ENCODE peak calls at places on chromosomes 4 and X, in four cellular contexts. A is activated CD8-positive, alpha-beta memory T cell treated with anti-CD3 and anti-CD28 coated beads for 1 hour; B is EH; Y is lower lobe of right lung. T is an unnamed sample.

GRCh38 chrX:12929701-12930100 is 23.3 kb downstream of the TLR8 start:
- DNase-seq in Y (no peak), A (no peak), B (no peak), T (no peak)

GRCh38 chrX:10939384-10939783 is 171.7 kb upstream of the HCCS start:
- DNase-seq in B (peak; percentile 34), Y (no peak), A (no peak), T (no peak)

GRCh38 chr4:128863314-128864075 is 54.0 kb downstream of the JADE1 start:
- DNase-seq in Y (peak; percentile 58), A (peak; percentile 49), B (peak; percentile 84), T (peak; percentile 35)

GRCh38 chr4:114378306-114378903 is 220.2 kb upstream of the UGT8 start:
- DNase-seq in B (peak; percentile 74), Y (no peak), A (no peak), T (no peak)

GRCh38 chr4:51942108-51942832 is 77.9 kb downstream of the LRRC66 start:
- DNase-seq in A (no peak), B (peak; percentile 11), Y (no peak), T (no peak)

GRCh38 chr4:4555916-4556315 is 14.1 kb upstream of the STX18 start:
- DNase-seq in Y (no peak), A (no peak), B (peak; percentile 98), T (no peak)

GRCh38 chr4:97394653-97395052 is 748.6 kb downstream of the STPG2 start:
- DNase-seq in A (no peak), Y (no peak), B (no peak), T (no peak)

GRCh38 chr4:86185659-86186058 is 174.2 kb downstream of the MAPK10 start:
- DNase-seq in B (no peak), Y (no peak), A (no peak), T (no peak)

GRCh38 chr4:27094224-27094623 is 233.6 kb downstream of the STIM2 start:
- DNase-seq in Y (no peak), B (no peak), A (no peak), T (no peak)

GRCh38 chr4:172515266-172515879 is 653.2 kb upstream of the GALNT7 start:
- DNase-seq in Y (no peak), A (no peak), B (peak; percentile 16), T (no peak)

GRCh38 chr4:141301216-141301615 is 80.5 kb downstream of the ZNF330 start:
- DNase-seq in A (no peak), B (no peak), Y (no peak), T (no peak)

GRCh38 chr4:41725254-41725653 is 23.3 kb downstream of the PHOX2B start:
- DNase-seq in B (no peak), A (no peak), Y (no peak), T (no peak)

GRCh38 chr4:111943796-111944203 is 201.5 kb upstream of the FAM241A start:
- DNase-seq in A (no peak), Y (peak; percentile 46), B (peak; percentile 48), T (no peak)

GRCh38 chrX:110317079-110317819 is 636 bp downstream of the AMMECR1 start:
- DNase-seq in Y (peak; percentile 46), A (peak; percentile 8), B (peak; percentile 30), T (peak; percentile 13)

GRCh38 chr4:159045321-159045720 is 57.6 kb upstream of the RAPGEF2 start:
- DNase-seq in B (no peak), Y (no peak), A (no peak), T (no peak)

GRCh38 chrX:130878350-130879341 is 24.4 kb downstream of the ENOX2 start:
- DNase-seq in Y (peak; percentile 36), B (peak; percentile 83), A (no peak), T (no peak)

GRCh38 chr4:75255261-75255660 is 258.9 kb downstream of the RCHY1 start:
- DNase-seq in A (no peak), Y (no peak), B (no peak), T (no peak)

GRCh38 chrX:104660092-104660491 is 94.1 kb downstream of the IL1RAPL2 start:
- DNase-seq in Y (no peak), B (no peak), A (no peak), T (no peak)

GRCh38 chrX:49155900-49156837 is 6.4 kb upstream of the MAGIX start:
- DNase-seq in A (peak; percentile 79), B (peak; percentile 92), Y (peak; percentile 93), T (peak; percentile 78)

GRCh38 chr4:88040707-88041106 is 33.3 kb downstream of the PKD2 start:
- DNase-seq in A (no peak), B (peak; percentile 62), Y (no peak), T (no peak)

GRCh38 chr4:137387924-137388323 is 144.4 kb downstream of the PCDH18 start:
- DNase-seq in B (peak; percentile 84), A (no peak), Y (no peak), T (no peak)

GRCh38 chr4:7295917-7296660 is 103.8 kb downstream of the SORCS2 start:
- DNase-seq in A (no peak), Y (no peak), B (peak; percentile 39), T (no peak)

GRCh38 chr4:77349796-77350195 is 192.8 kb downstream of the CCNG2 start:
- DNase-seq in A (no peak), Y (no peak), B (peak; percentile 52), T (no peak)

GRCh38 chr4:2858451-2859217 is 15.0 kb downstream of the ADD1 start:
- DNase-seq in Y (no peak), A (no peak), B (peak; percentile 41), T (no peak)

GRCh38 chr4:38242822-38243384 is 282.7 kb downstream of the PTTG2 start:
- DNase-seq in A (peak; percentile 5), Y (no peak), B (peak; percentile 46), T (no peak)